ENCODE peak calls at places on chromosomes 6 and 20, in nine cellular contexts. One of them, this sample, is unnamed.

GRCh38 chr20:5784735-5785134 is 34.5 kb downstream of the SHLD1 start:
- DNase-seq in adrenal gland: no peak
- DNase-seq in uterus: no peak
- DNase-seq in cardiac muscle cell: no peak
- DNase-seq in H7: no peak
- DNase-seq in DND-41: no peak
- DNase-seq in body of pancreas: peak; percentile 76
- DNase-seq in GM23338: no peak
- DNase-seq in fibroblast of pulmonary artery: no peak
- DNase-seq in this sample: no peak

GRCh38 chr20:58308290-58308679 is 1.2 kb upstream of the RAB22A start:
- DNase-seq in DND-41: no peak
- DNase-seq in cardiac muscle cell: no peak
- DNase-seq in H7: peak; percentile 22
- DNase-seq in GM23338: peak; percentile 14
- DNase-seq in fibroblast of pulmonary artery: no peak
- DNase-seq in adrenal gland: no peak
- DNase-seq in body of pancreas: no peak
- DNase-seq in uterus: no peak
- DNase-seq in this sample: no peak

GRCh38 chr20:53934421-53935352 is 135.7 kb downstream of the BCAS1 start:
- DNase-seq in DND-41: peak; percentile 26
- DNase-seq in H7: peak; percentile 51
- DNase-seq in uterus: no peak
- DNase-seq in GM23338: peak; percentile 53
- DNase-seq in adrenal gland: no peak
- DNase-seq in cardiac muscle cell: no peak
- DNase-seq in body of pancreas: no peak
- DNase-seq in fibroblast of pulmonary artery: peak; percentile 89
- DNase-seq in this sample: no peak

GRCh38 chr6:124066995-124067552 is 263.4 kb downstream of the NKAIN2 start:
- DNase-seq in H7: no peak
- DNase-seq in adrenal gland: no peak
- DNase-seq in GM23338: no peak
- DNase-seq in uterus: no peak
- DNase-seq in body of pancreas: no peak
- DNase-seq in DND-41: no peak
- DNase-seq in cardiac muscle cell: no peak
- DNase-seq in fibroblast of pulmonary artery: no peak
- DNase-seq in this sample: no peak

GRCh38 chr20:860891-861290 is 27.4 kb downstream of the FAM110A start:
- DNase-seq in H7: no peak
- DNase-seq in fibroblast of pulmonary artery: no peak
- DNase-seq in cardiac muscle cell: no peak
- DNase-seq in adrenal gland: no peak
- DNase-seq in uterus: no peak
- DNase-seq in GM23338: no peak
- DNase-seq in DND-41: no peak
- DNase-seq in body of pancreas: no peak
- DNase-seq in this sample: no peak

GRCh38 chr6:14851286-14851685 is 394.6 kb upstream of the JARID2 start:
- DNase-seq in H7: no peak
- DNase-seq in GM23338: no peak
- DNase-seq in adrenal gland: no peak
- DNase-seq in body of pancreas: no peak
- DNase-seq in uterus: no peak
- DNase-seq in fibroblast of pulmonary artery: peak; percentile 17
- DNase-seq in cardiac muscle cell: no peak
- DNase-seq in DND-41: no peak
- DNase-seq in this sample: no peak

GRCh38 chr6:14396826-14397517 is 279.4 kb downstream of the CD83 start:
- DNase-seq in adrenal gland: no peak
- DNase-seq in DND-41: no peak
- DNase-seq in GM23338: peak; percentile 94
- DNase-seq in cardiac muscle cell: peak; percentile 47
- DNase-seq in body of pancreas: peak; percentile 16
- DNase-seq in uterus: no peak
- DNase-seq in fibroblast of pulmonary artery: no peak
- DNase-seq in H7: peak; percentile 84
- DNase-seq in this sample: no peak

GRCh38 chr20:36467076-36467999 is 74.0 kb upstream of the MYL9 start:
- DNase-seq in H7: no peak
- DNase-seq in uterus: peak; percentile 33
- DNase-seq in DND-41: peak; percentile 58
- DNase-seq in fibroblast of pulmonary artery: no peak
- DNase-seq in cardiac muscle cell: no peak
- DNase-seq in body of pancreas: peak; percentile 61
- DNase-seq in GM23338: no peak
- DNase-seq in adrenal gland: no peak
- DNase-seq in this sample: peak; percentile 68

GRCh38 chr20:675453-676314 is at the start of gene SCRT2:
- DNase-seq in H7: peak; percentile 97
- DNase-seq in DND-41: no peak
- DNase-seq in fibroblast of pulmonary artery: peak; percentile 71
- DNase-seq in uterus: peak; percentile 79
- DNase-seq in cardiac muscle cell: peak; percentile 94
- DNase-seq in body of pancreas: peak; percentile 82
- DNase-seq in adrenal gland: peak; percentile 86
- DNase-seq in GM23338: peak; percentile 84
- DNase-seq in this sample: peak; percentile 55

DNA sequence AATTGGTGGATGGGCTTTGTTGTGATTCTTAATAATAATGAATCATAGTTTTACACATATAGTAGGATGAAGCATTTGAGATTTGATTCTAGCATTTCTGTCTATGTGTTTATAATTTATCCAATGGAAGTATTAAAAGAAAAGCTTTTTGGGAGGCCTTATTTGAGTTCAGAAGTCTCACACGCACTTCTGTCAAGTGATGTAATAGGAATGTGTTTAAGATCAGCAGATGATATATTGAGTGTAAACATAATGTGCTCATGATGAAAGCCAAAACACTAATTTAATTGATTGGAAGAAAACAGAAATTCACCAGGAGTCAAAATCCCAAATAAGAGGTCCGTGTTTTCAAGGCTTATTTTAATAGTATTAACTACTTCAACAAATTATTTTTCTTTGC is 435.6 kb upstream of the HSF2 start:
- DNase-seq in DND-41: no peak
- DNase-seq in body of pancreas: no peak
- DNase-seq in cardiac muscle cell: no peak
- DNase-seq in adrenal gland: no peak
- DNase-seq in GM23338: no peak
- DNase-seq in uterus: no peak
- DNase-seq in fibroblast of pulmonary artery: no peak
- DNase-seq in H7: no peak
- DNase-seq in this sample: no peak
- H3K4me3 ChIP-seq in DND-41: no peak overlapping the region
- H3K4me3 ChIP-seq in body of pancreas: no peak overlapping the region
- H3K4me3 ChIP-seq in cardiac muscle cell: no peak overlapping the region
- H3K4me3 ChIP-seq in adrenal gland: no peak overlapping the region
- H3K4me3 ChIP-seq in GM23338: no peak overlapping the region
- H3K4me3 ChIP-seq in uterus: no peak overlapping the region
- H3K4me3 ChIP-seq in fibroblast of pulmonary artery: no peak overlapping the region
- H3K4me3 ChIP-seq in H7: no peak overlapping the region
- H3K4me3 ChIP-seq in this sample: no peak overlapping the region

GRCh38 chr20:45461225-45461624 is 8.3 kb upstream of the WFDC2 start:
- DNase-seq in DND-41: no peak
- DNase-seq in fibroblast of pulmonary artery: no peak
- DNase-seq in GM23338: no peak
- DNase-seq in adrenal gland: no peak
- DNase-seq in cardiac muscle cell: no peak
- DNase-seq in H7: no peak
- DNase-seq in body of pancreas: no peak
- DNase-seq in uterus: no peak
- DNase-seq in this sample: no peak

GRCh38 chr20:45463113-45463512 is 6.4 kb upstream of the WFDC2 start:
- DNase-seq in cardiac muscle cell: no peak
- DNase-seq in GM23338: peak; percentile 50
- DNase-seq in body of pancreas: no peak
- DNase-seq in H7: no peak
- DNase-seq in uterus: no peak
- DNase-seq in fibroblast of pulmonary artery: no peak
- DNase-seq in DND-41: no peak
- DNase-seq in adrenal gland: no peak
- DNase-seq in this sample: no peak

GRCh38 chr20:45463709-45464108 is 5.8 kb upstream of the WFDC2 start:
- DNase-seq in fibroblast of pulmonary artery: no peak
- DNase-seq in body of pancreas: no peak
- DNase-seq in H7: no peak
- DNase-seq in GM23338: no peak
- DNase-seq in DND-41: no peak
- DNase-seq in uterus: no peak
- DNase-seq in adrenal gland: no peak
- DNase-seq in cardiac muscle cell: no peak
- DNase-seq in this sample: no peak

GRCh38 chr20:45465492-45466266 is 3.9 kb upstream of the WFDC2 start:
- DNase-seq in cardiac muscle cell: no peak
- DNase-seq in adrenal gland: no peak
- DNase-seq in H7: no peak
- DNase-seq in uterus: no peak
- DNase-seq in body of pancreas: no peak
- DNase-seq in fibroblast of pulmonary artery: no peak
- DNase-seq in DND-41: no peak
- DNase-seq in GM23338: peak; percentile 32
- DNase-seq in this sample: no peak

GRCh38 chr20:45462711-45463110 is 6.8 kb upstream of the WFDC2 start:
- DNase-seq in adrenal gland: no peak
- DNase-seq in uterus: no peak
- DNase-seq in H7: no peak
- DNase-seq in DND-41: no peak
- DNase-seq in body of pancreas: no peak
- DNase-seq in GM23338: no peak
- DNase-seq in cardiac muscle cell: no peak
- DNase-seq in fibroblast of pulmonary artery: no peak
- DNase-seq in this sample: no peak
- H3K4me3 ChIP-seq in adrenal gland: no peak overlapping the region
- H3K4me3 ChIP-seq in uterus: no peak overlapping the region
- H3K4me3 ChIP-seq in H7: no peak overlapping the region
- H3K4me3 ChIP-seq in DND-41: no peak overlapping the region
- H3K4me3 ChIP-seq in body of pancreas: no peak overlapping the region
- H3K4me3 ChIP-seq in GM23338: no peak overlapping the region
- H3K4me3 ChIP-seq in cardiac muscle cell: no peak overlapping the region
- H3K4me3 ChIP-seq in fibroblast of pulmonary artery: no peak overlapping the region
- H3K4me3 ChIP-seq in this sample: no peak overlapping the region

DNA sequence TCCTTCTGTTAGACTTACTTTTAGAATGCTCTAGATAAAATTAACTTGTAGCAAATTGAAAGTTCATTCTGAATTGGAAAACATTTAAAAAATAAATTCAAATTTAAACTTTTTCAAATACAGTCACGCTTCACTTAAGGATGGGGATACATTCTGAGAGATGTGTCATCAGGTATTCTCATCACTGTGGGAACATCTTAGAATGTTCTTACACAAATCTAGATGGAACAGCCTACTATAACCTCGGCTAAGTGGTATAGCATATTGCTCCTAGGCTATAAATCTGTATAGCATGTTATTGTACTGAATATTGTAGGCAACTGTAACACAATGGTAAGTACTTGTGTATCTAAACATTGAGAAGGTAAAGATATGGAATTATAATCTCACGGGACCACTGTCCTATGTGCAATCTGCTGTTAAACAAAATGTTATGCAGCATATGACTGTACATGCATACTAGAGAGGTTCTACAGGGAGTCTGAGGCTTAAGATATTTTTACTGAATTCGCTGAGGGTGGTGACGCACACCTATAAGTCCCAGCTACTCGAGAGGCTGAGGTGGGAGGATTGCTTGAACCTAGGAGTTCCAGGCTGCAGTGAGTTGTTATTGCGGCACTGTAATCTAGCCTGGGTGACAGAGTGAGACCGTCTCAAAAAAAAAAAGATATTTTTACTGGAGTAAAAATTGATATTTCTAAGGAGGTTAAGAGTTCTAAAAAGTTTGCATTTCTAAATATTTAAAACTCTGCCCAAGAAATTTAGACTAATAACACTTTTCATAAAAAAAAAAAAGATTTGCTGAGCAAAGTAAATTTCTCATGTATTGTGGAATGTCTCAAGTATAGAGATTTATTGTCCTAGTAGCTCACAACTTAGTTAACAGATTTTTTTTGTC is 87.3 kb upstream of the TULP1 start:
- DNase-seq in cardiac muscle cell: no peak
- DNase-seq in DND-41: no peak
- DNase-seq in GM23338: no peak
- DNase-seq in fibroblast of pulmonary artery: no peak
- DNase-seq in uterus: no peak
- DNase-seq in H7: no peak
- DNase-seq in adrenal gland: no peak
- DNase-seq in body of pancreas: no peak
- DNase-seq in this sample: no peak
- H3K4me3 ChIP-seq in cardiac muscle cell: no peak overlapping the region
- H3K4me3 ChIP-seq in DND-41: no peak overlapping the region
- H3K4me3 ChIP-seq in GM23338: no peak overlapping the region
- H3K4me3 ChIP-seq in fibroblast of pulmonary artery: no peak overlapping the region
- H3K4me3 ChIP-seq in uterus: no peak overlapping the region
- H3K4me3 ChIP-seq in H7: no peak overlapping the region
- H3K4me3 ChIP-seq in adrenal gland: no peak overlapping the region
- H3K4me3 ChIP-seq in body of pancreas: no peak overlapping the region
- H3K4me3 ChIP-seq in this sample: peak overlapping the region; percentile 5

GRCh38 chr6:17962436-17963031 is 24.9 kb downstream of the KIF13A start:
- DNase-seq in H7: no peak
- DNase-seq in DND-41: no peak
- DNase-seq in fibroblast of pulmonary artery: peak; percentile 90
- DNase-seq in cardiac muscle cell: peak; percentile 72
- DNase-seq in uterus: peak; percentile 81
- DNase-seq in adrenal gland: peak; percentile 12
- DNase-seq in GM23338: no peak
- DNase-seq in body of pancreas: no peak
- DNase-seq in this sample: no peak
- H3K4me3 ChIP-seq in H7: no peak overlapping the region
- H3K4me3 ChIP-seq in DND-41: no peak overlapping the region
- H3K4me3 ChIP-seq in fibroblast of pulmonary artery: no peak overlapping the region
- H3K4me3 ChIP-seq in cardiac muscle cell: no peak overlapping the region
- H3K4me3 ChIP-seq in uterus: no peak overlapping the region
- H3K4me3 ChIP-seq in adrenal gland: no peak overlapping the region
- H3K4me3 ChIP-seq in GM23338: no peak overlapping the region
- H3K4me3 ChIP-seq in body of pancreas: no peak overlapping the region
- H3K4me3 ChIP-seq in this sample: no peak overlapping the region